ENCODE peak calls at places on chromosomes 4 and X, in four cellular contexts. M is fibroblast of pulmonary artery, G is heart left ventricle, V is fibroblast of mammary gland. F is an unnamed sample.

GRCh38 chrX:154834562-154834961 is at the start of gene SMIM9:
- DNase-seq in G (no peak), M (no peak), V (no peak), F (no peak)

GRCh38 chrX:137982791-137983190 is 416.9 kb downstream of the ZIC3 start:
- DNase-seq in M (no peak), V (no peak), G (no peak), F (no peak)

GRCh38 chrX:41153453-41153852 is 68.2 kb downstream of the USP9X start:
- DNase-seq in M (no peak), G (no peak), V (peak), F (no peak)

GRCh38 chrX:10173331-10173900 is 16.6 kb downstream of the CLCN4 start:
- DNase-seq in V (peak), G (no peak), M (peak), F (peak)

GRCh38 chr4:137735561-137736104 is 203.3 kb upstream of the PCDH18 start:
- DNase-seq in M (no peak), G (no peak), V (peak), F (no peak)

GRCh38 chrX:30246769-30247489 is at the start of gene MAGEB1:
- DNase-seq in G (no peak), V (no peak), M (no peak), F (no peak)

GRCh38 chr4:126772662-126773061 is 860.1 kb upstream of the INTU start:
- DNase-seq in G (no peak), V (no peak), M (no peak), F (no peak)

GRCh38 chr4:2249526-2249991 is 7.6 kb upstream of the HAUS3 start:
- DNase-seq in M (no peak), V (no peak), G (peak), F (peak)

GRCh38 chr4:148574502-148574901 is 132.3 kb upstream of the NR3C2 start:
- DNase-seq in M (peak), V (peak), G (no peak), F (no peak)

GRCh38 chr4:153322791-153323190 is 21.7 kb upstream of the MND1 start:
- DNase-seq in M (no peak), G (no peak), V (no peak), F (no peak)

GRCh38 chrX:6826856-6827255 is 291.9 kb upstream of the VCX3A start:
- DNase-seq in G (no peak), M (no peak), V (no peak), F (no peak)

GRCh38 chr4:103011378-103012025 is 8.0 kb downstream of the SLC9B1 start:
- DNase-seq in M (peak), V (peak), G (no peak), F (no peak)

GRCh38 chr4:144647095-144647959 is 1.4 kb downstream of the HHIP start:
- DNase-seq in M (peak), G (no peak), V (peak), F (peak)

GRCh38 chrX:123422875-123423274 is 238.8 kb downstream of the GRIA3 start:
- DNase-seq in G (no peak), V (peak), M (peak), F (peak)

GRCh38 chrX:41481264-41482109 is 34.3 kb downstream of the NYX start:
- DNase-seq in M (no peak), V (peak), G (no peak), F (no peak)

GRCh38 chr4:44194365-44194764 is 254.2 kb downstream of the KCTD8 start:
- DNase-seq in V (peak), G (no peak), M (peak), F (no peak)

GRCh38 chr4:186948361-186949291 is 225.0 kb upstream of the FAT1 start:
- DNase-seq in V (peak), G (no peak), M (peak), F (peak)

GRCh38 chrX:1658083-1658463 is 43.2 kb downstream of the ASMT start:
- DNase-seq in G (no peak), M (no peak), V (no peak), F (peak)

GRCh38 chrX:30657542-30658238 is 4.5 kb downstream of the GK start:
- DNase-seq in M (peak), V (peak), G (no peak), F (no peak)

GRCh38 chrX:130114141-130114561 is 3.9 kb upstream of the ELF4 start:
- DNase-seq in V (peak), M (no peak), G (no peak), F (no peak)

GRCh38 chr4:103091601-103092223 is 7.9 kb downstream of the BDH2 start:
- DNase-seq in V (peak), G (no peak), M (peak), F (no peak)

GRCh38 chrX:7586126-7586525 is 256.8 kb upstream of the VCX start:
- DNase-seq in V (peak), M (peak), G (no peak), F (no peak)

GRCh38 chr4:185464184-185464583 is 7.3 kb downstream of the CCDC110 start:
- DNase-seq in G (no peak), V (no peak), M (no peak), F (no peak)

GRCh38 chr4:23337292-23337691 is 552.6 kb downstream of the PPARGC1A start:
- DNase-seq in M (no peak), V (no peak), G (no peak), F (no peak)

GRCh38 chr4:2852481-2852881 is 8.8 kb downstream of the ADD1 start:
- DNase-seq in G (no peak), V (no peak), M (no peak), F (no peak)

GRCh38 chr4:179116581-179116980 is 1674.3 kb upstream of the AGA start:
- DNase-seq in M (no peak), V (no peak), G (no peak), F (no peak)

GRCh38 chr4:4456351-4456750 is 69.4 kb downstream of the NSG1 start:
- DNase-seq in M (peak), V (no peak), G (no peak), F (no peak)

GRCh38 chr4:6885953-6886557 is 23.6 kb upstream of the TBC1D14 start:
- DNase-seq in V (peak), G (no peak), M (peak), F (no peak)

GRCh38 chr4:55819634-55820033 is at the start of gene EXOC1L:
- DNase-seq in M (peak), V (peak), G (peak), F (peak)

GRCh38 chr4:175271010-175271630 is 353.0 kb downstream of the ADAM29 start:
- DNase-seq in M (no peak), V (no peak), G (no peak), F (no peak)

GRCh38 chr4:15577508-15577907 is 77.6 kb downstream of the FBXL5 start:
- DNase-seq in G (no peak), M (peak), V (peak), F (no peak)

GRCh38 chrX:72347366-72347765 is 41.7 kb upstream of the CITED1 start:
- DNase-seq in G (no peak), M (peak), V (peak), F (no peak)

GRCh38 chrX:23052324-23052723 is 52.6 kb downstream of the DDX53 start:
- DNase-seq in M (no peak), G (no peak), V (no peak), F (no peak)

GRCh38 chrX:154546354-154547244 is at the start of gene G6PD:
- DNase-seq in M (peak), G (no peak), V (peak), F (peak)

GRCh38 chrX:100674705-100675104 is 30.7 kb downstream of the SRPX2 start:
- DNase-seq in V (no peak), G (no peak), M (no peak), F (no peak)

GRCh38 chrX:55874807-55875206 is 157.3 kb downstream of the RRAGB start:
- DNase-seq in V (no peak), M (no peak), G (no peak), F (no peak)

GRCh38 chr4:154781126-154781982 is at the start of gene RBM46:
- DNase-seq in V (no peak), G (no peak), M (no peak), F (peak)

GRCh38 chr4:154781983-154782293 is 866 bp downstream of the RBM46 start:
- DNase-seq in V (no peak), G (no peak), M (no peak), F (no peak)

DNA sequence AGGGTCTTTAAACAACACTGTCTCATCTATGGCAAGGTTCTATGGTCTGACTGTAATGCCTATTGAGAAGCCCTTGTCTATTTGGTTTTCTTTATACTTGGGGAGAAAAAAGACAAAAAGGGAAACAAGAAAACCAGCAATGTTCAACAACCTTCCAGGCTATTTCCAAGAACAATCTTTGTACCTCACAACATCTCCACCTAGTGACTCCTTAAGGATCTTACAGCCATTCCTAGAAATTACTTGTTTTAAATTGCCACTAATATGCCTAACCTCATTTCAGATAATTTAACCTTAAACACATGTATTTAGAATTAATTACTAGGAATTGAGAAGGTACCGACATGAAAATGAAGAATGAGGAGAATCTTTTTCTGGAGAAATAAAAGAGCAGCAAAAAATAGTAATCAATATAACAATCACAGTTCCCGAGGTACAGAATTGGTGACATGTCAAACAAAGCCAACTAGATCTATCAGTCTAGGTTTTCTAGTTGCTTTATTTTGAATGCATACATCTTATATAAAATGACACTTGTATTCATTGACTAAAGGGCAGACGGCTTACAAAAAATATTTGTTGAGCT is 1.6 kb upstream of the RBM46 start:
- DNase-seq in M (peak), G (no peak), V (peak), F (no peak)
- TF ChIP-seq CTCF in M (peak), G (no peak), V (peak), F (peak)

DNA sequence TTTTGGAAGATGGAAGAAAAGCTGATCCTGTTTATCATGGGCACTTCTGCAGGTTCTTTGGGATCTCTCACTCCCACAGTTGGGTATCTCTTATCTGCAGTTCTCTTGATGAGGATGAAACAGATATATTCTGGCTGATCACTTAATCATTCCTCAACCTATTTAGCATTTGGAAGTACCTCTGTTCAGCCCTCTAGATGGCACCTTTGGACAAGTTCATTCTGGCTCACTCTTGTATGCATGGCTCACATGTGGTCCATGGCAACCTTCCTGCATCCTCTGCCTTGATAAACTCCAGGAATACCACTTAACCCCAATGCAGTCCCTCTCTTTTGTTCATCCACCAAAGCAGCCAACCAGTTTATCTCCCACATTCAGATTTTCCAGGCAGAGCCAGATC is 74.2 kb downstream of the SMARCA5 start:
- DNase-seq in V (peak), M (peak), G (no peak), F (no peak)
- TF ChIP-seq CTCF in V (peak), M (no peak), G (no peak), F (no peak)

GRCh38 chr4:173261052-173261451 is 73.1 kb downstream of the HMGB2 start:
- DNase-seq in M (no peak), V (no peak), G (no peak), F (no peak)

GRCh38 chr4:173257732-173258717 is 76.1 kb downstream of the HMGB2 start:
- DNase-seq in G (peak), V (peak), M (peak), F (peak)

GRCh38 chr4:173256825-173257224 is 77.3 kb downstream of the HMGB2 start:
- DNase-seq in G (no peak), M (no peak), V (no peak), F (no peak)

GRCh38 chr4:173258866-173259265 is 75.3 kb downstream of the HMGB2 start:
- DNase-seq in M (no peak), V (no peak), G (no peak), F (no peak)

GRCh38 chr4:173259310-173259709 is 74.8 kb downstream of the HMGB2 start:
- DNase-seq in V (no peak), G (no peak), M (no peak), F (no peak)
- TF ChIP-seq CTCF in V (peak), G (no peak), M (peak), F (peak)

GRCh38 chr4:176377705-176378302 is 58.0 kb downstream of the SPCS3 start:
- DNase-seq in G (no peak), V (peak), M (peak), F (no peak)
- TF ChIP-seq CTCF in G (peak), V (peak), M (peak), F (no peak)

GRCh38 chr4:77695769-77696168 is 90.1 kb downstream of the CXCL13 start:
- DNase-seq in G (no peak), M (peak), V (peak), F (no peak)
- TF ChIP-seq CTCF in G (no peak), M (no peak), V (no peak), F (no peak)

GRCh38 chrX:53088136-53088974 is 5.6 kb upstream of the KANTR start:
- DNase-seq in M (peak), V (peak), G (peak), F (peak)

GRCh38 chrX:53084863-53085262 is 2.7 kb downstream of the TSPYL2 start:
- DNase-seq in V (no peak), G (no peak), M (no peak), F (no peak)

GRCh38 chrX:53087378-53087777 is 5.2 kb downstream of the TSPYL2 start:
- DNase-seq in G (no peak), M (no peak), V (no peak), F (no peak)

GRCh38 chrX:53085661-53086229 is 3.6 kb downstream of the TSPYL2 start:
- DNase-seq in V (no peak), M (no peak), G (no peak), F (no peak)

DNA sequence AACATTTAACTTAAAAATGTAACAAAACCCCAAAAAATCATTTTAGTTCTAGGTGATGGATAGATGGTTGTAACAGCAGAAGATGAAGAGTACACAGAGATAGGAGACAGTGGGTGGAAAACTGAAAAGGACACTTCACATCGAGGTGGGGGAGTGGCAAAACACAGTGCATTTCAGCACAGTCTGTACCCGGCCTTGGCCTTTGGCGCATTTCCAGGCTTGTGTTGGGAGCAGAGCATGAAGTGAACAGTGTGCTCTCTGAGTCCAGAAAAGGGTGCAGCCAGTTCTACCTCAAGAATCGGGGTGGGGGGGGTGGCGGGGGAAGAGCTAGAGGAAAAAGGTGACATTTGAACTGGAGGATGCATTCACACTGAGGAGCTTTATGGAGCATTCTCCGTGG is 4.3 kb downstream of the TSPYL2 start:
- DNase-seq in M (peak), V (peak), G (peak), F (no peak)
- TF ChIP-seq CTCF in M (no peak), V (no peak), G (no peak), F (no peak)

GRCh38 chr4:129014566-129015509 is 78.5 kb downstream of the SCLT1 start:
- DNase-seq in V (no peak), G (peak), M (no peak), F (no peak)
- TF ChIP-seq CTCF in V (no peak), G (no peak), M (no peak), F (no peak)

DNA sequence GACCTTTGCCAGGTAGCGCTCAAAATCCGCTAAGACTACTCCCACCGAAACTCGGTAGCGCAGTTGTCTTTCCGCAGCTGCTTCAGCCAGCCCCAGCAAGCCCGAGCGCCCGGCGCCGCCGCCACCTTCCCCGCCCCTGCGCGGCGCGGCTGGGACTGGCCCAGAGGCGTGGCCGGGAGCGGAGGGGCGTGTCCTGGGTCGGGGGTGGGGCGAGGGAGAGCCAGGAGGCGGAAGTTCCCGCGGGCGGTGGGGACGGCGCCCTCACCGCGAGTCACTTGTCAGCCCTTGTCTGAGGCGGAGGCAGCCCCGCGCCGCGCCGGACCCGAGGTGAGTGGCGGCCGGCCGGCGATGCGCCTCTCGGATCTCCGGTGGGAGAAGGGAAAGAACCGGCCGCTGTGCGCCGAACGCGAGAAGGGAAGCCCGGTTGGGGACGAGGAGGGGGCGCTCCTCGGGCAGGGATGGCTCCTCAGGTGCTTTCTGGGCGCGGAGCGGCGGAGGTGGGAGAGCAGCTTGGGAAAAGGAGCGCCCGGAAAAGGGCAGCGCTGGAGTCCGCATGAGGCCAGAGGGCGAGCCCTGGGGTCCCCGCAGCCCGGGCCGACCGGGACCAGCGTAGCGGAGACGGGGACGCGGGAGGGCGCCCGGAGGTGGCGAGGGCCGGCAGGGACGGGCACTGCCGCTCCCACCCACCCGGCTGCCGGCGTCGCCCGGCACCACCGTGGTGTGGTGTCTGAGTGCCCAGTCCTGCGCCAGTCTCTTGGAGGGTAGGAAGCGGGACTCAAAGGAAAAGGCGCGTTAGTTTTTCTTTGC is at the start of gene PDLIM5:
- DNase-seq in M (peak), G (peak), V (peak), F (peak)
- TF ChIP-seq CTCF in M (no peak), G (no peak), V (no peak), F (no peak)

GRCh38 chr4:139774759-139775487 is 109.3 kb downstream of the MGST2 start:
- DNase-seq in M (no peak), G (no peak), V (no peak), F (no peak)
- TF ChIP-seq CTCF in M (no peak), G (no peak), V (no peak), F (no peak)